ENCODE peak calls at places on chromosomes 12 and 14, in six cellular contexts. D, K, E, X, O and A are unnamed samples.

GRCh38 chr12:30201301-30202160 is 417.8 kb upstream of the TMTC1 start:
- DNase-seq in D (no peak), K (peak; percentile 13), E (no peak), X (no peak), O (no peak), A (no peak)

GRCh38 chr14:36660736-36661505 is 739 bp upstream of the PAX9 start:
- DNase-seq in D (no peak), K (no peak), E (no peak), X (no peak), O (no peak), A (no peak)

GRCh38 chr14:39841088-39841487 is 408.9 kb upstream of the FBXO33 start:
- DNase-seq in D (no peak), K (no peak), E (no peak), X (no peak), O (no peak), A (no peak)

GRCh38 chr12:100797246-100797645 is 2.7 kb downstream of the ANO4 start:
- DNase-seq in D (no peak), K (no peak), E (no peak), X (no peak), O (no peak), A (no peak)

GRCh38 chr14:61749264-61749663 is 13.0 kb upstream of the SNAPC1 start:
- DNase-seq in D (no peak), K (no peak), E (no peak), X (no peak), O (no peak), A (no peak)

GRCh38 chr12:64385468-64385867 is 5.1 kb downstream of the C12orf56 start:
- DNase-seq in D (no peak), K (no peak), E (peak; percentile 13), X (no peak), O (no peak), A (no peak)

GRCh38 chr12:109331546-109331945 is 16.2 kb upstream of the MYO1H start:
- DNase-seq in D (no peak), K (no peak), E (no peak), X (no peak), O (no peak), A (no peak)

GRCh38 chr14:37974421-37974820 is 233.3 kb upstream of the SSTR1 start:
- DNase-seq in D (no peak), K (no peak), E (no peak), X (no peak), O (no peak), A (no peak)

GRCh38 chr12:47995976-47996375 is 8.3 kb downstream of the COL2A1 start:
- DNase-seq in D (peak; percentile 36), K (no peak), E (peak; percentile 22), X (peak; percentile 44), O (no peak), A (peak; percentile 35)

GRCh38 chr12:8089718-8090117 is 7.6 kb downstream of the NECAP1 start:
- DNase-seq in D (no peak), K (no peak), E (no peak), X (no peak), O (no peak), A (no peak)

GRCh38 chr12:108238474-108238873 is 100.6 kb downstream of the CMKLR1 start:
- DNase-seq in D (no peak), K (no peak), E (no peak), X (no peak), O (no peak), A (no peak)

GRCh38 chr12:11595080-11595479 is 54.4 kb upstream of the ETV6 start:
- DNase-seq in D (no peak), K (no peak), E (no peak), X (no peak), O (no peak), A (no peak)

GRCh38 chr14:20986811-20987210 is 3.0 kb upstream of the METTL17 start:
- DNase-seq in D (no peak), K (no peak), E (peak; percentile 92), X (peak; percentile 25), O (no peak), A (peak; percentile 88)

GRCh38 chr12:111692575-111693210 is 6.8 kb downstream of the ACAD10 start:
- DNase-seq in D (no peak), K (no peak), E (peak; percentile 43), X (no peak), O (no peak), A (no peak)

GRCh38 chr14:64423987-64424386 is 35.8 kb downstream of the MTHFD1 start:
- DNase-seq in D (peak; percentile 78), K (no peak), E (peak; percentile 57), X (no peak), O (no peak), A (no peak)

GRCh38 chr12:4287325-4288290 is 14.0 kb downstream of the CCND2 start:
- DNase-seq in D (no peak), K (no peak), E (no peak), X (no peak), O (no peak), A (no peak)

GRCh38 chr12:123986374-123986920 is 13.4 kb downstream of the ZNF664 start:
- DNase-seq in D (no peak), K (no peak), E (no peak), X (no peak), O (no peak), A (no peak)

GRCh38 chr12:121295123-121295745 is 1.3 kb downstream of the CAMKK2 start:
- DNase-seq in D (no peak), K (no peak), E (no peak), X (no peak), O (no peak), A (no peak)

GRCh38 chr14:106844608-106845285 is 1318.4 kb downstream of the TMEM121 start:
- DNase-seq in D (peak; percentile 51), K (peak; percentile 75), E (no peak), X (peak; percentile 79), O (peak; percentile 88), A (no peak)

GRCh38 chr12:52256165-52256935 is 18.1 kb upstream of the KRT86 start:
- DNase-seq in D (no peak), K (no peak), E (no peak), X (no peak), O (peak; percentile 39), A (no peak)
- H3K27me3 ChIP-seq in D (peaks cover 5% of the 10 kb centered on the region), K (peaks cover 95% of the 10 kb centered on the region), E (peaks cover 7% of the 10 kb centered on the region), X (no peaks in the 10 kb centered on the region), O (peaks cover 38% of the 10 kb centered on the region), A (peaks cover 4% of the 10 kb centered on the region)

GRCh38 chr14:69285661-69286255 is 25.8 kb downstream of the GALNT16 start:
- DNase-seq in D (no peak), K (no peak), E (no peak), X (no peak), O (no peak), A (no peak)

GRCh38 chr14:69280746-69281291 is 20.9 kb downstream of the GALNT16 start:
- DNase-seq in D (no peak), K (no peak), E (no peak), X (no peak), O (no peak), A (no peak)

GRCh38 chr14:69284170-69284569 is 24.2 kb downstream of the GALNT16 start:
- DNase-seq in D (no peak), K (peak; percentile 36), E (no peak), X (no peak), O (no peak), A (no peak)

GRCh38 chr14:69282448-69282847 is 22.5 kb downstream of the GALNT16 start:
- DNase-seq in D (no peak), K (no peak), E (no peak), X (no peak), O (no peak), A (no peak)

DNA sequence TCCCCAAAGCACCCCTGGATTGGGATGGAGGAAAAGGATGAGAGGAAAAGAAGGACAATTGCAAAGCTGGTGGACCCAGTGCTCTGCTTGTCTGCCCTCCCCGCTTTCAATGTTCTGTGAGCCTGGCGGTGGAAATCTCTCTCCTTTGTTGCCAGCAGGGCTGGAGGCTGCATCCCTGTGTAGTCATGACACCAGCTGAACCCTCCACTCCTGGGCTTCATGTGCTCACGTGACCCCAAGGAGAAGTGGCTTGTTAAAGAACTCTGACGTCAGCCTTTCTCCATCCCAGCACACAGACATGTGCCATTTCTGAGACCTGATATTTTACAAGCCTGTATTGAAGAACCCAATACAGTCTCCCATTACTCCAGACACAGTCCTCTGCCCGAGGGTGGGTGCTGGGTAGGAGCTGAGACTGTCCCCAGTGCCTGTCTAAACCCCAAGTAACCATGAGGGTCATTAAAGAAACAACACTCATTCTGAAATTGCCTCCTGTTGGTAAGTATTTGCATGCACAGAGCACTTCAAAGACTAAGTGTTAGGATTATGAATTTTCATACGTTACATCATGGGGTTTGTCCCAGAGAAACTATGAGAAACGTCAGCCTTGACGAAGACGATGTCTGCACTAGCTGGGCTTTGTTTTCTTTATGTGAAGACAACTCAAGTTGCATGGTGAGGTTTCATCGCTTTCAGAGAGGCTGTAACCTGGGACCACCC is 21.7 kb downstream of the GALNT16 start:
- DNase-seq in D (no peak), K (peak; percentile 40), E (no peak), X (no peak), O (no peak), A (no peak)
- TF ChIP-seq CTCF in D (no peak), K (no peak), E (no peak), X (no peak), O (no peak), A (no peak)

GRCh38 chr12:94811611-94812010 is 161.3 kb upstream of the TMCC3 start:
- DNase-seq in D (no peak), K (no peak), E (no peak), X (no peak), O (no peak), A (no peak)
- H3K27me3 ChIP-seq in D (no peaks in the 10 kb centered on the region), K (peaks cover 6% of the 10 kb centered on the region), E (no peaks in the 10 kb centered on the region), X (no peaks in the 10 kb centered on the region), O (no peaks in the 10 kb centered on the region), A (no peaks in the 10 kb centered on the region)

DNA sequence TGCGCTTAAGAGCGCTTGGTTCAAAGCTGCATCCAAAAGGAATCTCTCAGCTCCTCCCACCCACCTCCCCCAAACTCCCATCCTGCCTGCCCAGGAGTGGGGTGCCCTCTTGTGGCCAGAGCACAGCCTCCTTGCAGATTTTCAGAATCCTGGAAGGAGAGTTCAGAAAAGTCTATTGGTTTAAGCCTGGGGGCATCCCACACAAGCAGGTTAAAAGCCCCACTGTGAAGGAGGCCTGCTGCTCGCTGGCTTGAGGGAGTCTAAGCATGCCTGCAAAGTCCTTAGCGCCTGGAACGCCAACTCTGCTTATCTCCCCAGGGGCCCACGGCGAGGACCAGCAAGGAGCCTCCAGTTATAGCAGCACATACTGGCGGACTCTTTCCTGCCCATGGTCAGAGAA is 297.1 kb downstream of the KSR2 start:
- DNase-seq in D (no peak), K (peak; percentile 17), E (no peak), X (peak; percentile 20), O (no peak), A (no peak)
- TF ChIP-seq CTCF in D (peak; percentile 34), K (peak; percentile 54), E (peak; percentile 70), X (peak; percentile 16), O (peak; percentile 36), A (peak; percentile 62)

DNA sequence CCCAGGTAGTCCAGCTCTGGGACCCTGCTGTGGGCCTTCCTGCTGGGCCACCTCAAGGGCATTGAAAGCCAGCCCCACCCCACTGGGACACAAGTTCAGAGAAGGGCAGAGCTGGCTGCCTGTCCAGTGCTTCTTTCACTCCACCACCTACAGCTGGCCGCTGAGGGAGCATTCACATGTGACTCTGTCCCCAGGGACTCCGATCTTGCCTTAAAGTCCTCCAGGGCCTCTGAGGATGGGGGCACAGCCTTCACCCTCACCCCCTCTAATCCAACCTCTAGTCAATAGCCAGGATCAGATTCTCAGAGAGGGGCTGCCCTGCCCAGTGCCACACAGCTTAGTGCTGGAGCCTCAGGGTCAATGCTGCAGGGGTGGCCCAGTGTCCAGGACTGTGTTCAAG is 5.0 kb upstream of the CYP46A1 start:
- DNase-seq in D (no peak), K (no peak), E (no peak), X (no peak), O (no peak), A (no peak)
- H3K27me3 ChIP-seq in D (no peaks in the 10 kb centered on the region), K (peaks cover 27% of the 10 kb centered on the region), E (peaks cover 3% of the 10 kb centered on the region), X (no peaks in the 10 kb centered on the region), O (no peaks in the 10 kb centered on the region), A (peaks cover 1% of the 10 kb centered on the region)